ENCODE peak calls at places on chromosomes 13 and 19, in four cellular contexts. H, F, G and E are unnamed samples.

GRCh38 chr13:93227280-93227905 is 786 bp downstream of the GPC6 start:
- DNase-seq in H (peak; percentile 28), F (no peak), G (no peak), E (peak; percentile 59)

GRCh38 chr13:31162151-31163008 is 676 bp upstream of the HSPH1 start:
- DNase-seq in H (peak; percentile 96), F (peak; percentile 92), G (peak; percentile 94), E (peak; percentile 91)

GRCh38 chr19:55047951-55048350 is 9.9 kb upstream of the GP6 start:
- DNase-seq in H (no peak), F (no peak), G (no peak), E (no peak)

GRCh38 chr19:3225677-3226093 is 1.2 kb downstream of the CELF5 start:
- DNase-seq in H (no peak), F (no peak), G (no peak), E (no peak)

GRCh38 chr13:79522583-79522982 is 41.6 kb downstream of the NDFIP2 start:
- DNase-seq in H (no peak), F (peak; percentile 69), G (peak; percentile 39), E (no peak)

GRCh38 chr13:113121928-113122420 is 625 bp upstream of the F10 start:
- DNase-seq in H (no peak), F (no peak), G (no peak), E (no peak)

GRCh38 chr19:1884291-1884718 is 991 bp downstream of the ABHD17A start:
- DNase-seq in H (no peak), F (no peak), G (peak; percentile 45), E (no peak)

GRCh38 chr13:41039746-41040145 is 20.6 kb upstream of the ELF1 start:
- DNase-seq in H (no peak), F (no peak), G (no peak), E (no peak)

GRCh38 chr13:60226507-60226906 is 62.8 kb upstream of the DIAPH3 start:
- DNase-seq in H (peak; percentile 15), F (no peak), G (peak; percentile 76), E (peak; percentile 25)

GRCh38 chr19:46603752-46604241 is 2.7 kb downstream of the CALM3 start:
- DNase-seq in H (no peak), F (no peak), G (no peak), E (no peak)

GRCh38 chr19:53545271-53546065 is 7.5 kb downstream of the ZNF331 start:
- DNase-seq in H (no peak), F (no peak), G (no peak), E (no peak)

GRCh38 chr19:21568816-21569496 is 63.6 kb downstream of the ZNF429 start:
- DNase-seq in H (no peak), F (no peak), G (no peak), E (no peak)

GRCh38 chr13:85675508-85675907 is 123.7 kb downstream of the SLITRK6 start:
- DNase-seq in H (no peak), F (no peak), G (no peak), E (no peak)

GRCh38 chr19:38778733-38779132 is 5.4 kb upstream of the LGALS7 start:
- DNase-seq in H (no peak), F (no peak), G (no peak), E (no peak)

GRCh38 chr13:90414691-90415596 is 932.5 kb upstream of the MIR17HG start:
- DNase-seq in H (no peak), F (no peak), G (no peak), E (peak; percentile 35)

GRCh38 chr19:49506575-49507105 is 5.8 kb upstream of the FCGRT start:
- DNase-seq in H (peak; percentile 71), F (no peak), G (peak; percentile 84), E (peak; percentile 79)

GRCh38 chr19:46967578-46968018 is 52.0 kb upstream of the NPAS1 start:
- DNase-seq in H (no peak), F (no peak), G (no peak), E (no peak)

GRCh38 chr13:39616087-39616694 is 13.2 kb upstream of the LHFPL6 start:
- DNase-seq in H (peak; percentile 56), F (no peak), G (peak; percentile 55), E (peak; percentile 78)

GRCh38 chr19:15455996-15456395 is 6.2 kb upstream of the WIZ start:
- DNase-seq in H (no peak), F (no peak), G (no peak), E (no peak)

GRCh38 chr13:21849323-21849722 is 178.4 kb downstream of the FGF9 start:
- DNase-seq in H (peak; percentile 52), F (peak; percentile 4), G (peak; percentile 21), E (peak; percentile 19)

GRCh38 chr13:66530686-66531085 is 699.5 kb downstream of the PCDH9 start:
- DNase-seq in H (no peak), F (no peak), G (no peak), E (no peak)

GRCh38 chr13:102484329-102484728 is 82.5 kb upstream of the FGF14 start:
- DNase-seq in H (no peak), F (no peak), G (no peak), E (no peak)

GRCh38 chr13:80276371-80277289 is 64.3 kb downstream of the SPRY2 start:
- DNase-seq in H (peak; percentile 15), F (no peak), G (no peak), E (peak; percentile 39)

GRCh38 chr13:45833663-45834062 is 17.9 kb downstream of the SIAH3 start:
- DNase-seq in H (no peak), F (no peak), G (no peak), E (no peak)

GRCh38 chr13:43005460-43006236 is 13.6 kb upstream of the EPSTI1 start:
- DNase-seq in H (peak; percentile 50), F (no peak), G (no peak), E (no peak)

DNA sequence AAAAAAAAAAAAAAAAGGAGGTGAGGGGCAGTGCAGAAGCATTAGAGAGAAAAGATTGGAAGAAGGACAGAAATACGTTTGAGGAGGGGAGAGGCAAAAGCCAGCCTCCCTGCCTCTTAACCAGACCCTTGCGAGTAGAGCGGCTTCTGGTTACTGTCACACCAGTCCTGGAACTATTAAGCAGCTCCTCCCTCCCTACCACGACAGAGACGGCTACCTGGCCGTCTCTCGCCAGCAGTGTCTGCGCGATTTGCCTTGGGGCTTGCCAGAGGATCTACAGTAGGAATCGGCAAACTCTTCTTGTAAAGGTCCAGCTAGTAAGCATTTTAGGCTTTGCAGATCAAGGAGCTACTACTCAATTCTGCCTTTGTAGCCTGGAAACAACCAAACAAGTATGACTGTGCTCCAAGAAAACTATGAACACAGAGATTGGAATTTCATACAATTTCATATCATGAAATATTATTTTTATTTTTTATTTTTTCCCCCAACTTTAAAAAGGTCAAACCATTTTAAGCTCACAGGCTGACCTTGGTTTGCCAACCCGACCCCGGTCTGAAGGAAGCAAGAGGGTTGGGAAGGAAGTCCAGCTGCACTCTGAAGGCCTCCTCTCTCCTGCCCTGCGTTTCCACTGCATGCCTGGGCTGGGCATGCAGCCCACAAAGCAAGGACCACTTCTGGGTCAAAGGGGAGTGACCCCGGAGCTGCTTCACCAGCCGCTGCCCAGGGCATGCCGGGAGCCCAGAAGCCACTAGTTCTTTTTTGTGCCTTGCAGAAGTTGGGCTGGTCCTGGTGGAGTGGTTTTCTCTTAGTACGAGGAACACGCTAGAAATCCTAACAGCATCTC is 166.9 kb downstream of the FLT1 start:
- DNase-seq in H (no peak), F (no peak), G (no peak), E (no peak)
- TF ChIP-seq FOXK2 in H (no peak), F (no peak), G (no peak), E (no peak)

DNA sequence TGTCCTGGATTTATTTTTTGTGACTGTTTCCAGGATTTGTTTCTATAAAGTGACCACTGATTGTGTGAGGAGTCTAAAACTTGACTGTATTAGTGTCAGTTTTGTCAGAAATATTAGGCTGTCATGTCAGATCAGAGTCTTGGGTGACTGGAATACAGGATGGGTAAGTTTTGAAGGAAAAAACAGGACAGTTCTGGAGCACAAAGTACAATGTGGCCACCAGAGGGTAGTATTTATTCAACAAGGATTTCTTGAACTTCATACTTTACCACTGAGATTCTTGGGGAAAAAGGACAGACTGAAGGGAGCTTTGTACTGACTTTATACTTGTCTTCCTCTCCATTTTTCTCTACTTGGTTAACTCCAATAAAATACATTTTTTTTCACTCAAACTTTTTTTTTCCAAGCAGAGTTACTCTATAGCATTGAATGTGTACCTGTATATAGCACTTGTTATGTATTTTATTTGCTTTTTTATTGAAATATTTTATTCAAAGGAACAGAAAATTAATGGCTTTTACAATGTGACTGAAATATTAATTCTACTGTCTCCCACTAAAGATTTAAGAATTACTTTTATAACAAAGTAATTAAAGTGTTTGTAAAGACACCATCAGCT is 51.1 kb downstream of the LMO7 start:
- DNase-seq in H (peak; percentile 46), F (no peak), G (peak; percentile 9), E (peak; percentile 62)
- TF ChIP-seq FOXM1 in H (no peak), F (no peak), G (no peak), E (no peak)

DNA sequence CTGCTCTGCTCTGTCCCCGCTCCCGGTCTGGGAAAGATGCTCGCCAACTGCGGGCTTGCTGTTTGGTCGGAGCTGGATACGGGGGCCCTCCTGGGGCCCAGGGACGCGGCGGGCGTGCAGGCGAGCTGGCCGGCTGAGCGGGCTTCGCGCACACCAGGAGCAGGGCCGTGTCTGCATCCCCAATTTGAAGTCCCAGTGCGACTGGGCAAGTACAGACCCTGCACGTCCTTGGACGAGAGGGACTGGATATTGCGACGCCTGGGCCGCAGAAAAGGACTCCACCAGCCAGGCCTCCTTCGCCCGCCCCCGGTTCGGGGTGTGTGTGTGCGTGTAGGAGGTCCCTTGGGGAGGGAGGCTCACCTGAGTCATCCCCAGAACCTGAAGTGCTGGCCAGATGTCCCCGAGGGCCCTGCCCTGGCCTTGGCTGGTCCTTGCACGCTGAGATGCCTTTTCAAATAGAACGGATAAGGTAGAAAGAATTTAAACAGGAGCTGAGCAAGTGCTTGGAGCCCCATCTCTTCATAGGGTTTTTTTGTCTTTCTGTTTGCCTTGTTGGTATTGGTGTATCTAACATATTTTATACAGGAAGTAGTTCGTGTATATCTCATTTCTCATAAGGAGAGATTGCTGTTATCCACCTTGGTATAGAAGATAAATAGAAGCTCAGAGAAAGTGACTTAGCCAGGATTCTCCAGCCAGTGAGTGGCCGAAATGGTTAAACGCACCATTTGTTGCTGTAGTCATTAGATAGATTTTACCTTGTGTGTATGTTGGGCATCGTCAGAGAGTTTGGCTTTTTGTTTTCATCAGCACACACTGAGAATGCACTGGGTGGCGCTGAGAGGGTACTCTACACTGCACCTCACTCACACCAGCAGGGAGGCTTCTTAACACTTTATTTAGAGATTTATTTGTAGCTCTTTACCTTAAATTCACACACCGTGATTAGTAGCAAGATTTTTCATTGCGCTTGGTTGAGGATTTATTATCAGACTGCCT is 1.1 kb downstream of the NAXD start:
- DNase-seq in H (peak; percentile 26), F (no peak), G (peak; percentile 59), E (no peak)
- TF ChIP-seq FOXK2 in H (no peak), F (no peak), G (no peak), E (no peak)

GRCh38 chr13:33721719-33722118 is 96.2 kb upstream of the RFC3 start:
- DNase-seq in H (no peak), F (no peak), G (no peak), E (no peak)
- TF ChIP-seq FOXM1 in H (no peak), F (no peak), G (no peak), E (no peak)

GRCh38 chr19:16569609-16570320 is 2.5 kb downstream of the SLC35E1 start:
- DNase-seq in H (no peak), F (no peak), G (no peak), E (no peak)
- TF ChIP-seq FOXK2 in H (no peak), F (no peak), G (no peak), E (no peak)

DNA sequence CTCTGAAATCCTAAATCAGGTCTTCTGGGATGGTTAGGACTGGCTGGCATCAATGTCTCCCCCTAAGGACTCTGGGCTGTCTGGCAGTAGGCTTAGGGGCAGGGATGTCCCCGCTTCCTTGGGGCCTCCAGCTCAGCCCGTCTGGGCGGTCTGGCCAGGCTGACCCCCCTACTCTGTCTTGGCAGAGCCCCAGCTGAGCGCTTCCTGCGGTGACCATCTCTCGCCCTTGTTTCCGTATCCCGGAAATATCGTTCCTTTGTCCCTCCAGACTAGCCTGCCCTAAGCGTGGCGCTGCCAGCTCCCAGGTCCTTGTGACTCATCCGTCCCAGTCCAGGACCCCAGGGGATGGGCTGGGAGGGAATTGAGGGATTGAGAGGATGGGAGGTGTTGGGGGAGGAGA is 11.3 kb downstream of the GTPBP3 start:
- DNase-seq in H (peak; percentile 42), F (no peak), G (no peak), E (peak; percentile 27)
- TF ChIP-seq FOXM1 in H (no peak), F (no peak), G (no peak), E (no peak)

GRCh38 chr19:5205388-5205787 is 135.2 kb downstream of the PTPRS start:
- DNase-seq in H (no peak), F (no peak), G (no peak), E (no peak)
- TF ChIP-seq FOXK2 in H (no peak), F (no peak), G (no peak), E (no peak)